ENCODE peak calls at places on chromosomes 12 and 14, in seven cellular contexts. One of them, this sample, is unnamed.

GRCh38 chr14:103207038-103207403 is 83.8 kb downstream of the TNFAIP2 start:
- DNase-seq in AG08395: peak
- DNase-seq in astrocyte of the spinal cord: no peak
- DNase-seq in activated naive CD8-positive, alpha-beta T cell treated with anti-CD3 and anti-CD28 coated beads, Interleukin-2, amount 50 U/mL, for 24 hours: no peak
- DNase-seq in retina: no peak
- DNase-seq in left colon: peak
- DNase-seq in NCI-H1105 treated with DMSO at 0.1 percent for 48 hours: no peak
- DNase-seq in this sample: no peak

GRCh38 chr14:90381999-90382451 is 14.8 kb upstream of the CALM1 start:
- DNase-seq in left colon: peak
- DNase-seq in AG08395: no peak
- DNase-seq in astrocyte of the spinal cord: no peak
- DNase-seq in activated naive CD8-positive, alpha-beta T cell treated with anti-CD3 and anti-CD28 coated beads, Interleukin-2, amount 50 U/mL, for 24 hours: peak
- DNase-seq in retina: no peak
- DNase-seq in NCI-H1105 treated with DMSO at 0.1 percent for 48 hours: peak
- DNase-seq in this sample: no peak

GRCh38 chr14:70821581-70821915 is 12.2 kb upstream of the MAP3K9 start:
- DNase-seq in retina: no peak
- DNase-seq in activated naive CD8-positive, alpha-beta T cell treated with anti-CD3 and anti-CD28 coated beads, Interleukin-2, amount 50 U/mL, for 24 hours: no peak
- DNase-seq in AG08395: no peak
- DNase-seq in NCI-H1105 treated with DMSO at 0.1 percent for 48 hours: no peak
- DNase-seq in left colon: no peak
- DNase-seq in astrocyte of the spinal cord: no peak
- DNase-seq in this sample: no peak

GRCh38 chr12:54167500-54167896 is 21.3 kb downstream of the SMUG1 start:
- DNase-seq in astrocyte of the spinal cord: no peak
- DNase-seq in retina: no peak
- DNase-seq in left colon: no peak
- DNase-seq in NCI-H1105 treated with DMSO at 0.1 percent for 48 hours: no peak
- DNase-seq in activated naive CD8-positive, alpha-beta T cell treated with anti-CD3 and anti-CD28 coated beads, Interleukin-2, amount 50 U/mL, for 24 hours: no peak
- DNase-seq in AG08395: no peak
- DNase-seq in this sample: no peak

GRCh38 chr14:49249022-49249421 is 337.2 kb downstream of the RPS29 start:
- DNase-seq in astrocyte of the spinal cord: peak
- DNase-seq in AG08395: no peak
- DNase-seq in activated naive CD8-positive, alpha-beta T cell treated with anti-CD3 and anti-CD28 coated beads, Interleukin-2, amount 50 U/mL, for 24 hours: no peak
- DNase-seq in retina: no peak
- DNase-seq in NCI-H1105 treated with DMSO at 0.1 percent for 48 hours: no peak
- DNase-seq in left colon: no peak
- DNase-seq in this sample: no peak

GRCh38 chr14:70934502-70935134 is 27.4 kb downstream of the PCNX1 start:
- DNase-seq in retina: no peak
- DNase-seq in activated naive CD8-positive, alpha-beta T cell treated with anti-CD3 and anti-CD28 coated beads, Interleukin-2, amount 50 U/mL, for 24 hours: no peak
- DNase-seq in left colon: no peak
- DNase-seq in AG08395: peak
- DNase-seq in NCI-H1105 treated with DMSO at 0.1 percent for 48 hours: no peak
- DNase-seq in astrocyte of the spinal cord: peak
- DNase-seq in this sample: no peak

GRCh38 chr12:95473440-95473946 is 459 bp upstream of the METAP2 start:
- DNase-seq in left colon: peak
- DNase-seq in AG08395: peak
- DNase-seq in retina: no peak
- DNase-seq in NCI-H1105 treated with DMSO at 0.1 percent for 48 hours: peak
- DNase-seq in astrocyte of the spinal cord: no peak
- DNase-seq in activated naive CD8-positive, alpha-beta T cell treated with anti-CD3 and anti-CD28 coated beads, Interleukin-2, amount 50 U/mL, for 24 hours: peak
- DNase-seq in this sample: peak

GRCh38 chr12:112183141-112183581 is 57.8 kb downstream of the TRAFD1 start:
- DNase-seq in activated naive CD8-positive, alpha-beta T cell treated with anti-CD3 and anti-CD28 coated beads, Interleukin-2, amount 50 U/mL, for 24 hours: peak
- DNase-seq in retina: no peak
- DNase-seq in NCI-H1105 treated with DMSO at 0.1 percent for 48 hours: no peak
- DNase-seq in left colon: no peak
- DNase-seq in AG08395: peak
- DNase-seq in astrocyte of the spinal cord: peak
- DNase-seq in this sample: no peak

GRCh38 chr14:52730708-52731111 is 744 bp downstream of the STYX start:
- DNase-seq in AG08395: peak
- DNase-seq in NCI-H1105 treated with DMSO at 0.1 percent for 48 hours: no peak
- DNase-seq in left colon: no peak
- DNase-seq in retina: no peak
- DNase-seq in activated naive CD8-positive, alpha-beta T cell treated with anti-CD3 and anti-CD28 coated beads, Interleukin-2, amount 50 U/mL, for 24 hours: no peak
- DNase-seq in astrocyte of the spinal cord: peak
- DNase-seq in this sample: no peak

GRCh38 chr14:68958553-68958952 is 20.5 kb downstream of the ACTN1 start:
- DNase-seq in AG08395: no peak
- DNase-seq in astrocyte of the spinal cord: no peak
- DNase-seq in retina: no peak
- DNase-seq in activated naive CD8-positive, alpha-beta T cell treated with anti-CD3 and anti-CD28 coated beads, Interleukin-2, amount 50 U/mL, for 24 hours: no peak
- DNase-seq in left colon: no peak
- DNase-seq in NCI-H1105 treated with DMSO at 0.1 percent for 48 hours: no peak
- DNase-seq in this sample: no peak

GRCh38 chr12:121805800-121806555 is 2.2 kb downstream of the SETD1B start:
- DNase-seq in AG08395: no peak
- DNase-seq in astrocyte of the spinal cord: no peak
- DNase-seq in retina: peak
- DNase-seq in activated naive CD8-positive, alpha-beta T cell treated with anti-CD3 and anti-CD28 coated beads, Interleukin-2, amount 50 U/mL, for 24 hours: peak
- DNase-seq in NCI-H1105 treated with DMSO at 0.1 percent for 48 hours: no peak
- DNase-seq in left colon: no peak
- DNase-seq in this sample: no peak

GRCh38 chr12:48176417-48176751 is 7.1 kb upstream of the CCDC184 start:
- DNase-seq in activated naive CD8-positive, alpha-beta T cell treated with anti-CD3 and anti-CD28 coated beads, Interleukin-2, amount 50 U/mL, for 24 hours: no peak
- DNase-seq in NCI-H1105 treated with DMSO at 0.1 percent for 48 hours: no peak
- DNase-seq in left colon: no peak
- DNase-seq in astrocyte of the spinal cord: no peak
- DNase-seq in AG08395: no peak
- DNase-seq in retina: no peak
- DNase-seq in this sample: no peak

GRCh38 chr14:22973217-22974032 is 8.9 kb downstream of the AJUBA start:
- DNase-seq in AG08395: peak
- DNase-seq in retina: peak
- DNase-seq in astrocyte of the spinal cord: peak
- DNase-seq in activated naive CD8-positive, alpha-beta T cell treated with anti-CD3 and anti-CD28 coated beads, Interleukin-2, amount 50 U/mL, for 24 hours: peak
- DNase-seq in NCI-H1105 treated with DMSO at 0.1 percent for 48 hours: peak
- DNase-seq in left colon: peak
- DNase-seq in this sample: no peak

GRCh38 chr12:110741795-110742717 is 635 bp downstream of the PPP1CC start:
- DNase-seq in NCI-H1105 treated with DMSO at 0.1 percent for 48 hours: peak
- DNase-seq in AG08395: no peak
- DNase-seq in activated naive CD8-positive, alpha-beta T cell treated with anti-CD3 and anti-CD28 coated beads, Interleukin-2, amount 50 U/mL, for 24 hours: peak
- DNase-seq in retina: peak
- DNase-seq in left colon: peak
- DNase-seq in astrocyte of the spinal cord: peak
- DNase-seq in this sample: no peak

GRCh38 chr12:42469355-42470006 is 120.1 kb downstream of the PRICKLE1 start:
- DNase-seq in NCI-H1105 treated with DMSO at 0.1 percent for 48 hours: no peak
- DNase-seq in retina: no peak
- DNase-seq in activated naive CD8-positive, alpha-beta T cell treated with anti-CD3 and anti-CD28 coated beads, Interleukin-2, amount 50 U/mL, for 24 hours: no peak
- DNase-seq in AG08395: no peak
- DNase-seq in left colon: no peak
- DNase-seq in astrocyte of the spinal cord: no peak
- DNase-seq in this sample: peak

GRCh38 chr12:79451988-79452387 is 238.8 kb downstream of the PAWR start:
- DNase-seq in AG08395: peak
- DNase-seq in astrocyte of the spinal cord: peak
- DNase-seq in NCI-H1105 treated with DMSO at 0.1 percent for 48 hours: no peak
- DNase-seq in retina: no peak
- DNase-seq in activated naive CD8-positive, alpha-beta T cell treated with anti-CD3 and anti-CD28 coated beads, Interleukin-2, amount 50 U/mL, for 24 hours: no peak
- DNase-seq in left colon: peak
- DNase-seq in this sample: no peak

GRCh38 chr14:100307215-100308111 is 1.2 kb upstream of the SLC25A29 start:
- DNase-seq in activated naive CD8-positive, alpha-beta T cell treated with anti-CD3 and anti-CD28 coated beads, Interleukin-2, amount 50 U/mL, for 24 hours: no peak
- DNase-seq in astrocyte of the spinal cord: no peak
- DNase-seq in retina: no peak
- DNase-seq in left colon: peak
- DNase-seq in NCI-H1105 treated with DMSO at 0.1 percent for 48 hours: no peak
- DNase-seq in AG08395: no peak
- DNase-seq in this sample: no peak